ENCODE peak calls at places on chromosomes 1 and 21, in six cellular contexts. O is left lung, X is foreskin fibroblast, I is transverse colon, H is AG04450, Z is endodermal cell. B is an unnamed sample.

GRCh38 chr1:94258873-94259331 is 21.5 kb upstream of the ARHGAP29 start:
- DNase-seq in O (no peak), H (peak), X (peak), Z (no peak), I (peak), B (peak)

GRCh38 chr1:37473431-37474050 is 839 bp upstream of the ZC3H12A start:
- DNase-seq in H (no peak), I (no peak), Z (no peak), O (no peak), X (no peak), B (no peak)

GRCh38 chr1:1259540-1259939 is 13.0 kb upstream of the C1QTNF12 start:
- DNase-seq in Z (no peak), I (no peak), H (no peak), O (no peak), X (no peak), B (no peak)

GRCh38 chr1:147800852-147801251 is 40.5 kb upstream of the GJA5 start:
- DNase-seq in H (no peak), Z (no peak), X (no peak), O (no peak), I (no peak), B (no peak)

GRCh38 chr1:7427901-7428300 is 343.2 kb upstream of the VAMP3 start:
- DNase-seq in X (no peak), Z (no peak), O (no peak), I (no peak), H (no peak), B (no peak)

GRCh38 chr1:89005286-89006151 is 13.1 kb upstream of the KYAT3 start:
- DNase-seq in Z (no peak), O (no peak), H (no peak), X (no peak), I (peak), B (no peak)

GRCh38 chr1:8061210-8061609 is 35.1 kb upstream of the ERRFI1 start:
- DNase-seq in X (peak), Z (no peak), O (no peak), I (no peak), H (peak), B (peak)

GRCh38 chr1:179164494-179164893 is 65.0 kb downstream of the ABL2 start:
- DNase-seq in Z (no peak), O (no peak), X (peak), I (no peak), H (peak), B (no peak)

GRCh38 chr1:221800831-221801610 is 59.1 kb upstream of the DUSP10 start:
- DNase-seq in I (no peak), X (no peak), O (no peak), Z (no peak), H (no peak), B (no peak)

GRCh38 chr1:36981771-36982622 is 52.3 kb downstream of the GRIK3 start:
- DNase-seq in I (no peak), Z (no peak), H (no peak), X (no peak), O (peak), B (no peak)

GRCh38 chr1:17098440-17099317 is 20.6 kb downstream of the PADI2 start:
- DNase-seq in H (no peak), X (no peak), Z (no peak), I (no peak), O (no peak), B (no peak)

GRCh38 chr1:227318003-227318851 is at the start of gene CDC42BPA:
- DNase-seq in Z (peak), H (peak), I (peak), O (peak), X (peak), B (no peak)

GRCh38 chr1:212219679-212220463 is 65.3 kb upstream of the PPP2R5A start:
- DNase-seq in H (no peak), X (no peak), I (no peak), O (no peak), Z (peak), B (peak)

GRCh38 chr1:76465030-76465429 is 390.5 kb downstream of the ST6GALNAC3 start:
- DNase-seq in H (no peak), X (peak), O (no peak), Z (no peak), I (no peak), B (peak)

GRCh38 chr1:243968413-243968812 is 82.7 kb upstream of the ZBTB18 start:
- DNase-seq in O (no peak), Z (no peak), I (no peak), X (no peak), H (no peak), B (no peak)

GRCh38 chr1:32480761-32481160 is 15.9 kb downstream of the ZBTB8B start:
- DNase-seq in Z (no peak), H (no peak), I (no peak), O (peak), X (no peak), B (no peak)

GRCh38 chr21:35506352-35506751 is 457.2 kb upstream of the RUNX1 start:
- DNase-seq in Z (no peak), X (no peak), I (no peak), H (no peak), O (no peak), B (no peak)

DNA sequence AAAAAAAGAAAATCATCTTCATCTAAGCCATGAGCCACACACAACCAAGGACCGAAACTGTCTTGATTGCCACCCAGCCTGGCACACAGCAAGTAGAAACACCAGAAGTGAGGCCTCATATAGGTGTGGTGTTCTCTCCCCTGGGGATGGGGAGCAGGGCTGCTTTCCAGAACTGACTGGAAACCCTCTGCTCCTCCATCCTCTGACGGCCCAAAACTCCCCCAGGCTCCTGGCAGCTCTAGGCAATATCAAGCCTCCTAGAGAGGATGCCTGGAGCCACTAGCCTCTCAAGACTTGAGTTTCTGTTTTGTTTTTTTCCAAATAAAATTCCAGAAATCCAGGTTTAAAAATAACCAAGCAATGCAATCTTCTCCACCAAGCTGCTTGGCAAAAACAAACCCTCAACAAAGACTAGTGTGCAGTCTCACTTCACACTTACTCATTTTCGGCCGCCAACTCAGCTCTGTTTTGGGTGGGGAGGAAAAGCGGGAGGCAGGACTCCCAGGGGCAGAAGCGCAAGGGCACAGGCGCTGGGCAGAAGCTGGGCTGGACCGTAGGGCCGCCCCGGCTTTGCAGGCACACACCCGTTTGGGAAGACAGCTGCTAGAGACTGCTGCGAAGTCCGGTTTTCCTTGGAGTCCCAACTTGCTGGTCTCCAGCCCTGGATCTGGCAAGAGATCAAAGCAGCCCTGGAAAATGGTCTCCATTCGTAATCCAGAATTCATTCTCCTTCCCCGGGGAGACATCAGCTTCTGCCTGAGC is 78.2 kb upstream of the CAPZB start:
- DNase-seq in X (peak), H (peak), I (peak), Z (no peak), O (no peak), B (no peak)
- H3K4me3 ChIP-seq in X (peak), H (peak), I (peak), Z (no peak), O (no peak), B (no peak)

DNA sequence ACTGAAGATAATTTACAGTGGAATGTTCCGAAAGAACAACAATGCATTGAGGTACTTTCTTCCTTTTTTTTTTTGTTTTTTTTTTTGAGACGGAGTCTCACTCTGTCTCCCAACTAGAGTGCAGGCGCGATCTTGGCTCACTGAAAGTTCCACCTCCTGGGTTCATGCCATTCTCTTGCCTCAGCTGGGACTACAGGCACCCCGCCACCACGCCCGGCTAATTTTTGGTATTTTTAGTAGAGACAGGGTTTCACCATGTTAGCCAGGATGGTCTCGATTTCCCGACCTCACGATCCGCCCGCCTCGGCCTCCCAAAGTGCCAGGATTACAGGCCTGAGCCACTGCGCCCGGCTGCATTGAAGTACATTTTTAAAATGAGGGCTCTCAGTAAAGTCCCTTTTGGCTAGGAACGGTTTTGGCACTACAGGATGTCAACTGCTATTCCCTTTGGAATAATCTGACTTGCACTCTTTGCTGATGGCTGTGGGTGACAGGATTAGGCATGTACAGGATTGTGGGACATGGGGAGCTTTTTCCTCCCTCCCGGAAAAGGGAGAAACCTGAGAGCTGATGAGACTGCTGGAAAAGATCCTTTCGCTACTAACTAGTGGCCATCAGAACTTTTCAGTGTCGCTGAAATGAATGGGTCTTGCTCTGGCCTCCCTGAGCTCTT is 56.9 kb upstream of the EDEM3 start:
- DNase-seq in O (no peak), H (no peak), I (no peak), X (no peak), Z (no peak), B (no peak)
- H3K4me3 ChIP-seq in O (no peak), H (no peak), I (no peak), X (no peak), Z (no peak), B (no peak)

DNA sequence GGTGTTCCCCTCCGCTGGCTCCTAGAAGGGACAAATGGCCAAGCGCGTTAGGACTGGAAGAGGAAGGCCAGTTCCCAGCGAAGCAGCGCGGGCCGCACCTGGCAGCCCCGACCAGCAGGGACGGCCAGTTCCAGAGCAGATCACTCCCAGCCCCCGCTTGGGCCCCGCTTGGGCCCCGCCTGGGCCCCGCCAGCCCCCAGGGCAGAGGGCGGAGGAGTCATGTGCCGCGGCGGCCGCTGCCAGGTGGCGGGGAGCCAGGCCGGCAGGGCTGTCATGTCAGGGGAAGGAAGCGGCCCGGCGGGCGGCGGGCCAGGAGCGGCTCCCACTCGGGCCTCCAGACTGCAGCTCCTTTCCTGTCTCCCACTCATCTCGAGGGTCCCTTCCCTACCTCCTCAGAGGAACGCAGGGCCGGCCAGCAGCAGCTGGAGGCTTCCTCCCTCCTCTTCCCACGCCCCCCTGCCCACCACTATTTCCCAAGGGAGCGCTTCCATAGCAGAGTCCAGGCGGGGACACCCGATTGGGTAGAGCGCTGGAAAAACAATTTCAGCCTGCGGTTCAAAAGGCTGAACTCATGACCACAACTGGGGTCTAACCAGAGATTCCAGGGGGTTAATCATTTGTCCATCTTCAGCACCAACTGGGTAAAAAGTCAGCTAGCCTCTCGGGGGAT is 16.5 kb downstream of the ZNF697 start:
- DNase-seq in H (peak), I (peak), X (peak), Z (peak), O (peak), B (peak)
- H3K4me3 ChIP-seq in H (peak), I (peak), X (peak), Z (no peak), O (peak), B (peak)

DNA sequence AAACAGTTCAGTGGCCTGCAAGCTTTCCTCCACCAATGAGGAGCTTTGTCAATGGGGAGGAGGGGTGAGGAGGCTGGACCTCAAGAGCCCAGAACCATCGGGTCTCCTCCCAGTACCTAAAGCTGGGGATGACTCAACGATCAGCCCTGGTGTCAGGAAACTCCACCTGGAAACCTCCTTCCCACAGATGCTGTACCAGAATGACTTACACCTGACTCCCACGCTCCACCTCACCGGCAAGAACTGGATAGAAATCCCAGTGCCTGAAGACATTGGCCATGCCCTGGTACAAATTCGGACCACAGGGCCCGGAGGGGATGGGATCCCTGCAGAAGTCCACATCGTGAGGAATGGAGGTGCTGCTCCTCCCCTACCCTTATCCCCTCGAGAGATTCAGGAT is 11.4 kb downstream of the TMEM81 start:
- DNase-seq in Z (no peak), O (peak), X (no peak), H (no peak), I (no peak), B (no peak)
- H3K4me3 ChIP-seq in Z (no peak), O (no peak), X (no peak), H (no peak), I (no peak), B (no peak)

GRCh38 chr1:96790599-96790998 is 69.0 kb downstream of the PTBP2 start:
- DNase-seq in O (no peak), X (no peak), Z (no peak), I (no peak), H (no peak), B (no peak)
- H3K4me3 ChIP-seq in O (no peak), X (no peak), Z (no peak), I (no peak), H (no peak), B (no peak)

GRCh38 chr1:160708118-160708517 is 3.5 kb downstream of the CD48 start:
- DNase-seq in Z (no peak), X (no peak), H (no peak), I (no peak), O (no peak), B (no peak)
- H3K4me3 ChIP-seq in Z (no peak), X (no peak), H (no peak), I (no peak), O (peak), B (no peak)

DNA sequence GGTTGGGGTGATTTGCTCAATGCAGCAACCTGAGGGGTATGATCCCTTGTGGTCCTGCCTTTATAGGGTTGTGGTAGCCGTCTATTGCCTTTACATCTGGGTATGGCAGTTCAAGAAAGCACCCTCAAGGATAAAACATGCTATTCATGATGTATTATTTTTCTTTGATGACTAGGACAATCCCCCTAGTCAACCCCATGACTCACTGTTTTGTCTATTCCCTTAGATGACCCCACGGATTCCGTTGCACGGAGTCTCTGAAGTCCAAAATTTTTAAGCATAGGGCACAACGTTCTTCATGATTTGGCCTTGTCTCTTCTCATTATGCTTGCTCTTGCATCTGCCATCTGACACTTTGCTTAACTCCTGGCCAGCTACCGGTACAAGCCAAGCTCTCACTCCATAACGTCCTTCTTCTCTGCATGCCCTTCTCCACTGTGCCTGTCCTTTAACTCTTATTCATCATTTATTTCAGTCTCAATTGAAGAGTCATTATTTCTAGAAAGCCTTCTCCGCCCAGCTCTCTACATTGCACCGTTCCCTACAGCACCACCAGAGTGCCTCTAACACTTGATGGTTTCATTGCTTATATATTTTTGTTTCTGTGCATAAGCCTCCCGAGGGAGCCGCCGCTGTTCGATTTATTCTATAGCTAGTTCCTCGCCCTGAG is 838 bp upstream of the DISP1 start:
- DNase-seq in Z (no peak), I (peak), H (no peak), O (no peak), X (peak), B (no peak)
- H3K4me3 ChIP-seq in Z (peak), I (no peak), H (no peak), O (peak), X (peak), B (peak)

B was measured in epithelial cell of proximal tubule.